ENCODE peak calls at places on chromosomes 7 and 10, in four cellular contexts. B, S, I and R are unnamed samples.
A peak's percentile ranks its signal among the peaks of the same experiment; 100 is the strongest.

GRCh38 chr10:34091796-34092195 is 723.3 kb downstream of the PARD3 start:
- DNase-seq in B (no peak), I (no peak), S (no peak), R (no peak)

GRCh38 chr10:77479586-77479985 is 158.0 kb downstream of the KCNMA1 start:
- DNase-seq in S (no peak), I (peak; percentile 50), B (no peak), R (no peak)

GRCh38 chr10:44278669-44279337 is 106.1 kb downstream of the CXCL12 start:
- DNase-seq in I (no peak), S (no peak), B (no peak), R (peak; percentile 79)

GRCh38 chr10:59830601-59831259 is 75.6 kb downstream of the CCDC6 start:
- DNase-seq in S (peak; percentile 54), B (no peak), I (peak; percentile 66), R (peak; percentile 76)

GRCh38 chr10:21687197-21687993 is 153.4 kb downstream of the MLLT10 start:
- DNase-seq in S (no peak), I (no peak), B (no peak), R (no peak)

GRCh38 chr10:132535065-132535651 is 2.4 kb upstream of the INPP5A start:
- DNase-seq in B (no peak), S (no peak), I (no peak), R (no peak)

GRCh38 chr7:84665339-84665738 is 470.8 kb upstream of the SEMA3A start:
- DNase-seq in S (no peak), B (no peak), I (no peak), R (peak; percentile 6)

GRCh38 chr10:88754272-88754671 is 5.5 kb upstream of the LIPN start:
- DNase-seq in I (no peak), B (no peak), S (peak; percentile 53), R (no peak)

GRCh38 chr7:31633894-31634494 is 53.0 kb upstream of the PPP1R17 start:
- DNase-seq in S (peak; percentile 47), I (peak; percentile 82), B (no peak), R (peak; percentile 83)

GRCh38 chr10:46098379-46098778 is 52.3 kb upstream of the MSMB start:
- DNase-seq in I (no peak), S (no peak), B (no peak), R (no peak)